ENCODE peak calls at places on chromosomes 12 and 14, in ten cellular contexts. One of them, this sample, is unnamed. For H3K4me1, the result is how much of the 10 kb centered on the place peaks cover.

GRCh38 chr14:56325251-56325839 is 207.1 kb downstream of the PELI2 start:
- DNase-seq in suprapubic skin: no peak
- DNase-seq in neural progenitor cell: no peak
- DNase-seq in mesendoderm: no peak
- DNase-seq in testis: no peak
- DNase-seq in A549: no peak
- DNase-seq in A673: no peak
- DNase-seq in CD4-positive, CD25-positive, alpha-beta regulatory T cell: no peak
- DNase-seq in colonic mucosa: no peak
- DNase-seq in stomach: no peak
- DNase-seq in this sample: no peak

GRCh38 chr14:102939329-102939728 is 16.9 kb downstream of the AMN start:
- DNase-seq in colonic mucosa: no peak
- DNase-seq in testis: no peak
- DNase-seq in neural progenitor cell: no peak
- DNase-seq in A549: no peak
- DNase-seq in CD4-positive, CD25-positive, alpha-beta regulatory T cell: no peak
- DNase-seq in suprapubic skin: peak
- DNase-seq in A673: no peak
- DNase-seq in stomach: no peak
- DNase-seq in mesendoderm: no peak
- DNase-seq in this sample: no peak

GRCh38 chr12:33296529-33296928 is 143.1 kb downstream of the SYT10 start:
- DNase-seq in mesendoderm: no peak
- DNase-seq in neural progenitor cell: no peak
- DNase-seq in colonic mucosa: no peak
- DNase-seq in CD4-positive, CD25-positive, alpha-beta regulatory T cell: no peak
- DNase-seq in suprapubic skin: no peak
- DNase-seq in stomach: no peak
- DNase-seq in testis: no peak
- DNase-seq in A549: no peak
- DNase-seq in A673: no peak
- DNase-seq in this sample: no peak

GRCh38 chr12:49806877-49807276 is 21.3 kb downstream of the NCKAP5L start:
- DNase-seq in A549: no peak
- DNase-seq in neural progenitor cell: no peak
- DNase-seq in suprapubic skin: peak
- DNase-seq in stomach: no peak
- DNase-seq in A673: no peak
- DNase-seq in CD4-positive, CD25-positive, alpha-beta regulatory T cell: no peak
- DNase-seq in mesendoderm: no peak
- DNase-seq in testis: no peak
- DNase-seq in colonic mucosa: no peak
- DNase-seq in this sample: no peak

GRCh38 chr14:91245029-91245428 is 525 bp upstream of the GPR68 start:
- DNase-seq in A549: no peak
- DNase-seq in stomach: no peak
- DNase-seq in testis: no peak
- DNase-seq in suprapubic skin: no peak
- DNase-seq in mesendoderm: no peak
- DNase-seq in colonic mucosa: no peak
- DNase-seq in A673: no peak
- DNase-seq in neural progenitor cell: no peak
- DNase-seq in CD4-positive, CD25-positive, alpha-beta regulatory T cell: peak
- DNase-seq in this sample: no peak

GRCh38 chr12:110693731-110694130 is 4.8 kb upstream of the HVCN1 start:
- DNase-seq in A673: peak
- DNase-seq in stomach: no peak
- DNase-seq in testis: peak
- DNase-seq in suprapubic skin: no peak
- DNase-seq in A549: no peak
- DNase-seq in neural progenitor cell: no peak
- DNase-seq in mesendoderm: no peak
- DNase-seq in colonic mucosa: no peak
- DNase-seq in CD4-positive, CD25-positive, alpha-beta regulatory T cell: no peak
- DNase-seq in this sample: no peak

GRCh38 chr12:51846911-51847829 is 1.3 kb downstream of the FIGNL2 start:
- DNase-seq in CD4-positive, CD25-positive, alpha-beta regulatory T cell: no peak
- DNase-seq in colonic mucosa: no peak
- DNase-seq in neural progenitor cell: peak
- DNase-seq in testis: peak
- DNase-seq in A549: no peak
- DNase-seq in stomach: no peak
- DNase-seq in A673: peak
- DNase-seq in suprapubic skin: no peak
- DNase-seq in mesendoderm: peak
- DNase-seq in this sample: no peak

GRCh38 chr12:122081697-122082221 is 3.2 kb downstream of the MLXIP start:
- DNase-seq in stomach: no peak
- DNase-seq in testis: peak
- DNase-seq in suprapubic skin: peak
- DNase-seq in CD4-positive, CD25-positive, alpha-beta regulatory T cell: no peak
- DNase-seq in mesendoderm: no peak
- DNase-seq in A549: no peak
- DNase-seq in neural progenitor cell: no peak
- DNase-seq in A673: peak
- DNase-seq in colonic mucosa: peak
- DNase-seq in this sample: peak

GRCh38 chr12:52903285-52903854 is 1.5 kb downstream of the KRT8 start:
- DNase-seq in neural progenitor cell: peak
- DNase-seq in A549: peak
- DNase-seq in A673: peak
- DNase-seq in testis: peak
- DNase-seq in CD4-positive, CD25-positive, alpha-beta regulatory T cell: peak
- DNase-seq in suprapubic skin: no peak
- DNase-seq in mesendoderm: peak
- DNase-seq in stomach: peak
- DNase-seq in colonic mucosa: peak
- DNase-seq in this sample: peak

GRCh38 chr12:49279706-49280159 is 14.9 kb downstream of the TUBA1C start:
- DNase-seq in CD4-positive, CD25-positive, alpha-beta regulatory T cell: no peak
- DNase-seq in mesendoderm: peak
- DNase-seq in suprapubic skin: no peak
- DNase-seq in neural progenitor cell: peak
- DNase-seq in stomach: no peak
- DNase-seq in testis: no peak
- DNase-seq in A549: no peak
- DNase-seq in A673: peak
- DNase-seq in colonic mucosa: no peak
- DNase-seq in this sample: peak

GRCh38 chr12:69779928-69780327 is 41.3 kb downstream of the RAB3IP start:
- DNase-seq in CD4-positive, CD25-positive, alpha-beta regulatory T cell: no peak
- DNase-seq in mesendoderm: peak
- DNase-seq in neural progenitor cell: peak
- DNase-seq in stomach: no peak
- DNase-seq in colonic mucosa: no peak
- DNase-seq in A549: peak
- DNase-seq in A673: peak
- DNase-seq in suprapubic skin: no peak
- DNase-seq in testis: peak
- DNase-seq in this sample: peak

GRCh38 chr14:64951724-64952123 is 9.2 kb upstream of the GPX2 start:
- DNase-seq in CD4-positive, CD25-positive, alpha-beta regulatory T cell: no peak
- DNase-seq in A549: no peak
- DNase-seq in stomach: no peak
- DNase-seq in colonic mucosa: no peak
- DNase-seq in suprapubic skin: peak
- DNase-seq in testis: no peak
- DNase-seq in neural progenitor cell: no peak
- DNase-seq in mesendoderm: no peak
- DNase-seq in A673: no peak
- DNase-seq in this sample: no peak

GRCh38 chr12:26198742-26199141 is 3.4 kb downstream of the SSPN start:
- DNase-seq in A673: no peak
- DNase-seq in colonic mucosa: no peak
- DNase-seq in suprapubic skin: peak
- DNase-seq in testis: no peak
- DNase-seq in neural progenitor cell: no peak
- DNase-seq in CD4-positive, CD25-positive, alpha-beta regulatory T cell: no peak
- DNase-seq in stomach: no peak
- DNase-seq in A549: no peak
- DNase-seq in mesendoderm: no peak
- DNase-seq in this sample: no peak

GRCh38 chr12:71183846-71184245 is 26.0 kb upstream of the TSPAN8 start:
- DNase-seq in colonic mucosa: no peak
- DNase-seq in neural progenitor cell: no peak
- DNase-seq in A673: no peak
- DNase-seq in suprapubic skin: no peak
- DNase-seq in mesendoderm: no peak
- DNase-seq in CD4-positive, CD25-positive, alpha-beta regulatory T cell: no peak
- DNase-seq in stomach: no peak
- DNase-seq in testis: no peak
- DNase-seq in A549: no peak
- DNase-seq in this sample: no peak

GRCh38 chr12:124637163-124637562 is 69.8 kb upstream of the NCOR2 start:
- DNase-seq in colonic mucosa: no peak
- DNase-seq in testis: no peak
- DNase-seq in stomach: no peak
- DNase-seq in A673: no peak
- DNase-seq in suprapubic skin: no peak
- DNase-seq in neural progenitor cell: no peak
- DNase-seq in mesendoderm: no peak
- DNase-seq in CD4-positive, CD25-positive, alpha-beta regulatory T cell: no peak
- DNase-seq in A549: no peak
- DNase-seq in this sample: no peak

GRCh38 chr12:124635316-124635715 is 67.9 kb upstream of the NCOR2 start:
- DNase-seq in testis: no peak
- DNase-seq in neural progenitor cell: no peak
- DNase-seq in colonic mucosa: no peak
- DNase-seq in A549: no peak
- DNase-seq in stomach: no peak
- DNase-seq in suprapubic skin: no peak
- DNase-seq in A673: no peak
- DNase-seq in CD4-positive, CD25-positive, alpha-beta regulatory T cell: no peak
- DNase-seq in mesendoderm: no peak
- DNase-seq in this sample: no peak

GRCh38 chr12:124639407-124639806 is 72.0 kb upstream of the NCOR2 start:
- DNase-seq in colonic mucosa: no peak
- DNase-seq in CD4-positive, CD25-positive, alpha-beta regulatory T cell: no peak
- DNase-seq in A673: no peak
- DNase-seq in A549: no peak
- DNase-seq in stomach: no peak
- DNase-seq in testis: no peak
- DNase-seq in neural progenitor cell: no peak
- DNase-seq in suprapubic skin: no peak
- DNase-seq in mesendoderm: no peak
- DNase-seq in this sample: no peak

GRCh38 chr12:124636138-124636968 is 68.9 kb upstream of the NCOR2 start:
- DNase-seq in testis: no peak
- DNase-seq in stomach: peak
- DNase-seq in A549: peak
- DNase-seq in colonic mucosa: peak
- DNase-seq in CD4-positive, CD25-positive, alpha-beta regulatory T cell: no peak
- DNase-seq in suprapubic skin: no peak
- DNase-seq in mesendoderm: peak
- DNase-seq in neural progenitor cell: no peak
- DNase-seq in A673: peak
- DNase-seq in this sample: peak

GRCh38 chr12:124637586-124637985 is 70.2 kb upstream of the NCOR2 start:
- DNase-seq in A673: no peak
- DNase-seq in mesendoderm: no peak
- DNase-seq in suprapubic skin: no peak
- DNase-seq in CD4-positive, CD25-positive, alpha-beta regulatory T cell: no peak
- DNase-seq in testis: no peak
- DNase-seq in neural progenitor cell: no peak
- DNase-seq in colonic mucosa: no peak
- DNase-seq in A549: no peak
- DNase-seq in stomach: peak
- DNase-seq in this sample: no peak
- H3K27ac ChIP-seq in A673: no peak
- H3K27ac ChIP-seq in mesendoderm: no peak
- H3K27ac ChIP-seq in suprapubic skin: peak
- H3K27ac ChIP-seq in CD4-positive, CD25-positive, alpha-beta regulatory T cell: no peak
- H3K27ac ChIP-seq in testis: no peak
- H3K27ac ChIP-seq in neural progenitor cell: no peak
- H3K27ac ChIP-seq in colonic mucosa: no peak
- H3K27ac ChIP-seq in A549: peak
- H3K27ac ChIP-seq in stomach: no peak
- H3K27ac ChIP-seq in this sample: no peak

DNA sequence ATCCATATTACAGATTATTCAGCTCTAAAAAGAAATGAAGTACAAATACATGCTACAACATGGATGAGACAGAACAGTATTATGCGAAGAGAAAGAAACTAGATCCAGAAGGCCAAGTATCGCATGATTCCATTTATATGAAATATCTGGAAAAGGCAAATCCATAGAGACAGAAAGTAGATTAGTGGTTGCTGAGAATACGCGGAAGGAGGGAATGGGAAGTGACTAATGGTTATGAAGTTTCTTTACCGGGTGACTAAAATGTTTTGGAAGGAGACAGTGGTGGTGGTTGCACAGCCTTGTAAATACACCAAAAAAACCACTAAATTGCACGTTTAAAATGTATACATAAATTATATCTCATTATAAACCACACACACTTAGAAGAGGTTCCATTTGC is 12.5 kb downstream of the PRDM4 start:
- DNase-seq in A549: no peak
- DNase-seq in A673: no peak
- DNase-seq in colonic mucosa: no peak
- DNase-seq in CD4-positive, CD25-positive, alpha-beta regulatory T cell: no peak
- DNase-seq in mesendoderm: no peak
- DNase-seq in suprapubic skin: no peak
- DNase-seq in testis: no peak
- DNase-seq in stomach: no peak
- DNase-seq in neural progenitor cell: no peak
- DNase-seq in this sample: no peak
- H3K4me1 ChIP-seq in A549: under half
- H3K4me1 ChIP-seq in A673: under half
- H3K4me1 ChIP-seq in colonic mucosa: under half
- H3K4me1 ChIP-seq in CD4-positive, CD25-positive, alpha-beta regulatory T cell: under half
- H3K4me1 ChIP-seq in mesendoderm: under half
- H3K4me1 ChIP-seq in suprapubic skin: under half
- H3K4me1 ChIP-seq in testis: under half
- H3K4me1 ChIP-seq in stomach: under half
- H3K4me1 ChIP-seq in neural progenitor cell: under half
- H3K4me1 ChIP-seq in this sample: under half

GRCh38 chr14:63045612-63046320 is 508 bp upstream of the KCNH5 start:
- DNase-seq in A673: peak
- DNase-seq in stomach: no peak
- DNase-seq in suprapubic skin: no peak
- DNase-seq in mesendoderm: peak
- DNase-seq in A549: peak
- DNase-seq in CD4-positive, CD25-positive, alpha-beta regulatory T cell: no peak
- DNase-seq in testis: peak
- DNase-seq in colonic mucosa: no peak
- DNase-seq in neural progenitor cell: peak
- DNase-seq in this sample: no peak
- H3K4me3 ChIP-seq in A673: peak
- H3K4me3 ChIP-seq in stomach: peak
- H3K4me3 ChIP-seq in suprapubic skin: peak
- H3K4me3 ChIP-seq in mesendoderm: peak
- H3K4me3 ChIP-seq in A549: peak
- H3K4me3 ChIP-seq in CD4-positive, CD25-positive, alpha-beta regulatory T cell: no peak
- H3K4me3 ChIP-seq in testis: peak
- H3K4me3 ChIP-seq in colonic mucosa: no peak
- H3K4me3 ChIP-seq in neural progenitor cell: peak
- H3K4me3 ChIP-seq in this sample: no peak

DNA sequence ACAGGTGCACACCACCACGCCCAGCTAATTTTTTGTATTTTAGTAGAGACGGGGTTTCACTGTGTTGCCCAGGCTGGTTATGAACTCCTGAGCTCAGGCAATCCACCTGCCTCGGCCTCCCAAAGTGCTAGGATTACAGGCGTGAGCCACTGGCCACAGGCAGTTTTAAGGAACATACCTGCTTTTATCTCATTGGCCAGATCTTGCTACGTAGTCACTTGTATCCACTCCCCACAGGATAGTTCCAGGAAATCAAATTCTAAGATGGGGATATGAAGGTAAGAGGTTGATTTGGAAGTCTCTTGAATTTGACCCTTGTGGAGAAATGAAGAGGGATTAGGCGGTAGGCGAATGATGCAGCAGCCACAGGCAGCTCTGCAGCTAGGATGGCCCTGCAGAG is 8.8 kb upstream of the PLEKHG6 start:
- DNase-seq in colonic mucosa: no peak
- DNase-seq in CD4-positive, CD25-positive, alpha-beta regulatory T cell: no peak
- DNase-seq in suprapubic skin: no peak
- DNase-seq in testis: no peak
- DNase-seq in A549: peak
- DNase-seq in neural progenitor cell: no peak
- DNase-seq in mesendoderm: peak
- DNase-seq in A673: no peak
- DNase-seq in stomach: no peak
- DNase-seq in this sample: no peak
- H3K27ac ChIP-seq in colonic mucosa: no peak
- H3K27ac ChIP-seq in CD4-positive, CD25-positive, alpha-beta regulatory T cell: no peak
- H3K27ac ChIP-seq in suprapubic skin: no peak
- H3K27ac ChIP-seq in testis: no peak
- H3K27ac ChIP-seq in A549: no peak
- H3K27ac ChIP-seq in neural progenitor cell: no peak
- H3K27ac ChIP-seq in mesendoderm: no peak
- H3K27ac ChIP-seq in A673: no peak
- H3K27ac ChIP-seq in stomach: no peak
- H3K27ac ChIP-seq in this sample: no peak